ENCODE peak calls at places on chromosomes 7 and 10, in seven cellular contexts. N is tibial nerve, B is bronchial epithelial cell, D is SK-N-SH, X is brain microvascular endothelial cell, V is body of pancreas, G is fibroblast of lung. I is an unnamed sample. For H3K27me3, the result is how much of the 10 kb centered on the place peaks cover.

GRCh38 chr7:85055906-85056305 is 130.9 kb downstream of the SEMA3D start:
- DNase-seq in B (peak), N (no peak), V (no peak), X (no peak), D (no peak), G (no peak), I (no peak)

GRCh38 chr7:70068531-70068930 is 470.3 kb downstream of the AUTS2 start:
- DNase-seq in V (no peak), B (peak), N (no peak), X (no peak), D (no peak), G (no peak), I (no peak)

GRCh38 chr10:95697429-95697828 is 3.7 kb upstream of the TCTN3 start:
- DNase-seq in B (no peak), D (no peak), N (no peak), X (no peak), G (no peak), V (no peak), I (no peak)

GRCh38 chr10:67837519-67838314 is at the start of gene DNAJC12:
- DNase-seq in B (no peak), N (no peak), G (peak), V (no peak), D (peak), X (peak), I (no peak)

GRCh38 chr10:123553810-123554430 is 112.2 kb upstream of the GPR26 start:
- DNase-seq in N (no peak), X (no peak), B (no peak), D (no peak), V (no peak), G (no peak), I (no peak)

GRCh38 chr7:78311176-78311575 is 512.6 kb downstream of the PHTF2 start:
- DNase-seq in N (no peak), V (no peak), B (no peak), X (no peak), D (no peak), G (no peak), I (no peak)

GRCh38 chr10:130443236-130443635 is 307.0 kb downstream of the GLRX3 start:
- DNase-seq in B (no peak), X (no peak), G (no peak), D (no peak), V (no peak), N (no peak), I (no peak)

GRCh38 chr10:76733441-76733840 is 904.2 kb downstream of the KCNMA1 start:
- DNase-seq in B (no peak), D (no peak), X (no peak), V (no peak), N (no peak), G (no peak), I (no peak)

GRCh38 chr10:87771871-87772500 is 46.0 kb downstream of the ATAD1 start:
- DNase-seq in G (peak), B (peak), N (no peak), X (no peak), D (peak), V (no peak), I (no peak)

GRCh38 chr7:39720586-39720985 is 97.2 kb downstream of the RALA start:
- DNase-seq in N (no peak), X (no peak), D (no peak), V (peak), B (peak), G (peak), I (no peak)

GRCh38 chr10:35574924-35575352 is 30.2 kb upstream of the GJD4 start:
- DNase-seq in B (no peak), X (peak), G (peak), V (no peak), D (no peak), N (no peak), I (no peak)

GRCh38 chr10:103139803-103140202 is 53.3 kb downstream of the NT5C2 start:
- DNase-seq in B (no peak), X (no peak), V (no peak), N (no peak), D (no peak), G (no peak), I (no peak)

GRCh38 chr7:17844514-17845196 is 95.6 kb downstream of the SNX13 start:
- DNase-seq in X (no peak), D (no peak), N (no peak), G (no peak), V (no peak), B (no peak), I (no peak)

DNA sequence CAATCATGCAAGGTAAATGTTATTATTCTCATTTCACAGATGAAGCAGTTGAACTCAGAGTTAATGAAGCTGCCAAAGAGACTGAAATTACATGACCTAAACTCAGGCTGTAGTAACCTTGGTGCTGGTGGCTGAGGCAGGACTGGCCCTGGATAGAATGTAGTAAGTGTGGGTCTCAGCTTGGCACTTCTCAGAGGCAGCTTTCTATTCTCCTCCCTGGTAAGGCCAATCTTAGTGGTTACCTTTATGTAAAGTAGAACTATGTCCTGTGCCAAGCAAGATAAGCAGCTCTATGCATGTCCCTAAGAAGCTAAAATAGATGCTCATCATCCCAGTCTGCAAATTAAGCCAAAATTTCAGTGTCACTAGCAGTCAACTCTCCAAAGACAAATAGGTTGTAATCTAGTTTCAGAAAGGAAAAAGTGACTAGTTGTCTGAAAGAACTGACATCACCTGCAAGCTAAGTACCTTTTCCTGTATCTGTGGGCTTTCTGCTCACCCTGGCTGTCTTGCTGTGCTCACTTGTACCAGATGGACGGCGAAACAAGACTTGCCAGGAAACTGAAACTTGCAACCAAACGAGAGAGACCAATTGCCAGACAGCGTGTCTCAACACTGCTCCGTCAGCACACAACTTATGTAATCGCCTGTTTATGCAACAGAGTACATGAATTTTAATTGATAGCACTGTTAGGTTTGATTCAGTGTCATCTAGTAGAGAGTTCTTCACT is 43.7 kb downstream of the CH25H start:
- DNase-seq in V (no peak), N (peak), D (no peak), B (peak), X (no peak), G (no peak), I (peak)
- H3K4me3 ChIP-seq in V (no peak), N (no peak), D (no peak), B (no peak), X (no peak), G (peak), I (no peak)

GRCh38 chr10:79399242-79399831 is 46.1 kb downstream of the ZCCHC24 start:
- DNase-seq in B (peak), N (peak), D (peak), V (peak), G (peak), X (peak), I (no peak)

GRCh38 chr10:79397051-79397450 is 48.4 kb downstream of the ZCCHC24 start:
- DNase-seq in N (no peak), G (no peak), B (no peak), X (no peak), D (no peak), V (no peak), I (no peak)

GRCh38 chr10:79400567-79401004 is 44.8 kb downstream of the ZCCHC24 start:
- DNase-seq in B (peak), X (no peak), N (no peak), V (peak), G (no peak), D (peak), I (no peak)

GRCh38 chr10:79397575-79398303 is 47.7 kb downstream of the ZCCHC24 start:
- DNase-seq in X (no peak), G (peak), N (no peak), D (peak), V (no peak), B (no peak), I (no peak)

DNA sequence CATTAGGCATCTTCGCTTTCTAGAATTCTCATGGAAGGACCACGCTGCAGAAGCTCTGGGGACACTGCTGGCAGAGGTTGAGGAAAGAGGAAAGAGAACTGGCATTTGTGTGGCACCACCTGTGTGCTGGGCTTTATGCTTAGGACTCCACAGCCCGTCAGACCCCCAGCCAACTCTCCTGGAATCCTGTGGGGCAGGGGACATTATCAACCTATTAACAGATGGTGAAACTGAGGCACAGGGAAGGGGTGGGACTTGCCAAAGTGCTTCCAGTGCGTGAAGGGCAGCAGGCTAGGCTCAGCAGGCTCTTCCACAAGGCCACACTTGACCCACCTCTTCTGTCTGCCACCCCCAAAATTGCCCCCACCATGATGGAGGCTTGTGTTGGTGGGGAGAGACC is 46.8 kb downstream of the ZCCHC24 start:
- DNase-seq in D (no peak), N (no peak), G (no peak), V (no peak), X (no peak), B (no peak), I (no peak)
- H3K27me3 ChIP-seq in D (under half), N (under half), G (under half), V (under half), X (under half), B (under half), I (under half)

GRCh38 chr7:142959202-142959601 is 3.0 kb downstream of the KEL start:
- DNase-seq in V (no peak), G (no peak), B (no peak), D (no peak), N (no peak), X (no peak), I (no peak)

GRCh38 chr7:142961595-142961972 is 579 bp downstream of the KEL start:
- DNase-seq in G (no peak), V (no peak), N (no peak), B (no peak), D (no peak), X (no peak), I (no peak)

GRCh38 chr7:142963993-142964392 is 1.8 kb upstream of the KEL start:
- DNase-seq in B (no peak), V (no peak), D (no peak), G (no peak), X (no peak), N (no peak), I (no peak)

GRCh38 chr7:142961973-142962913 is at the start of gene KEL:
- DNase-seq in N (no peak), D (no peak), G (no peak), V (no peak), X (no peak), B (no peak), I (no peak)

DNA sequence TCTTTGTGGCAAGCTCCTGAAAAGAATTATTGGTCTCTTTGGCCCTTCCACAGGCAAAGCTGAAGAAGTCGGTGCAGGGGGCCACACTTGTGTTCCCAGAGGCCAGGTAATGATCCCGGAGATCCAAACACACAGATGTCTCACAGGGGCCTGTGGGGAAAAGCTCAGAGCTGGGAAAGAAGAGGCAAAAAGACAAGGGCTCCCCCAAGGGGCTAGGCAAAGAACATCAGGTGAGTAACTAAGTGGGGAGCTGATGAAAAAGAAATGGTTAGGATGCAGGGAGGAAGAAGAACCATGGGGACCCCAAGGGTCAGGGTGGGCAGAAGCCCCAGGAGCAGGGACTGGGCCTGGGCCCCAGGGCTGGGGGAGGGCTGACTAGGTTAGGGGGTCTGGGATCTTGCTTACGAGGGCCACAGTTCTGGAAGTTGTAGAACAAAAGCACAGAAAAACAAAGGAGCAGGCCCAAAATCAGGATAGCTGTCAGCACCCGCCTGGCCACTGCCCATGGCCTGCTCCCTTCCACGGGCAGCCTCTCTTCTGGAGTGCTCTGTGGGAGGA is 1.1 kb downstream of the KEL start:
- DNase-seq in V (no peak), G (no peak), B (peak), N (no peak), X (no peak), D (no peak), I (no peak)
- TF ChIP-seq CTCF in V (no peak), G (no peak), B (peak), N (no peak), X (no peak), D (no peak), I (peak)

GRCh38 chr7:194257-194995 is 2.1 kb downstream of the FAM20C start:
- DNase-seq in G (peak), D (peak), V (no peak), X (peak), B (no peak), N (no peak), I (no peak)
- H3K4me3 ChIP-seq in G (peak), D (peak), V (no peak), X (peak), B (peak), N (peak), I (peak)

GRCh38 chr10:128542659-128543058 is 416.4 kb upstream of the MKI67 start:
- DNase-seq in B (no peak), V (no peak), D (peak), X (no peak), G (no peak), N (no peak), I (no peak)

GRCh38 chr10:128539784-128540759 is 413.8 kb upstream of the MKI67 start:
- DNase-seq in G (no peak), X (no peak), D (peak), N (no peak), V (no peak), B (no peak), I (no peak)

GRCh38 chr10:128537888-128538287 is 411.7 kb upstream of the MKI67 start:
- DNase-seq in N (no peak), B (no peak), V (no peak), D (no peak), X (no peak), G (no peak), I (no peak)

GRCh38 chr10:128543186-128543585 is 417.0 kb upstream of the MKI67 start:
- DNase-seq in D (no peak), N (no peak), V (no peak), X (no peak), B (no peak), G (no peak), I (no peak)

GRCh38 chr10:128540806-128541739 is 414.9 kb upstream of the MKI67 start:
- DNase-seq in B (no peak), D (peak), V (no peak), G (no peak), X (no peak), N (no peak), I (no peak)
- H3K27me3 ChIP-seq in B (under half), D (under half), V (under half), G (under half), X (under half), N (under half), I (under half)

DNA sequence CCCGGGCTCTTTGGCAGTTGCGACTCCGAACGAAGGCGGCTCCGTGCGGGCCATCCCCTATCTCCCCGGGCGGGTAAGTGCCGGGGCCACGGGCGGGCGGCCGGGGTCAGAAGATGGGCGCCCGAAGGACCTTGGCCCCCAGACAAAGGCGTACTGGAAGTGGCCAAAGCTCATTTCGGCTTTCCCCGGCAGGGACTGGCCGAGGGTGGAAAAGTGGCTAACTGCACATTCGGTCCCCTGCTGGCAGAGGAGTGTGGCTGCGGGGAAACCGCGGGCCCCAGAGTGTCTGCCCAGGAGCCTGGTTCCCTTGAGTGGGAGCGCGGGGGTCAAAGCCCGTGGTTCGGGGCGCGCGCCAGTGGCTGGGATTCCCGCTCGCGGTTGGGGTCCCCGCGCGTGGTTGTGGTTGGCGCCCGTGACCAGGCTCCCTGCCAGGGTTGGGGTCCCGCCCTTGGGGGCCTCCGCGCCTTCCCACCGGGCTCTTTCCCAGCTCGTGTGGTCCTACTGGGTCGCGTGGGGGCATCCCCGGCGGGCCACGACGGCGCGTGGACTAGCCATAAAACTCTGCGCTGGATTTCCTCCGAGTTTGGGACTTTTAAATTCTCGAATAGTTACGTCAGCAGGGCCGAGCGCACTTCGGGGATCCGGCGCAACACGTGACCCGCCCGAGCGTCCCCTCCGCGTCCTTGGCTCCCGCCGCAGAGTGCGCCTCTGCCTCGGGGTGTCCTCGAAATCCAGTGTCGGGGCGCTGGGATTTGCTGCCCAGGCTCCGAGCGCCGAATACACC is 124.4 kb downstream of the TACC2 start:
- DNase-seq in N (peak), G (peak), B (no peak), D (peak), X (peak), V (peak), I (no peak)
- TF ChIP-seq CTCF in N (peak), G (peak), B (peak), D (peak), X (peak), V (peak), I (peak)

GRCh38 chr10:23281044-23281433 is 63.6 kb downstream of the C10orf67 start:
- DNase-seq in G (no peak), N (no peak), B (no peak), V (no peak), D (no peak), X (no peak), I (no peak)
- H3K4me3 ChIP-seq in G (no peak), N (no peak), B (no peak), V (no peak), D (no peak), X (no peak), I (no peak)

DNA sequence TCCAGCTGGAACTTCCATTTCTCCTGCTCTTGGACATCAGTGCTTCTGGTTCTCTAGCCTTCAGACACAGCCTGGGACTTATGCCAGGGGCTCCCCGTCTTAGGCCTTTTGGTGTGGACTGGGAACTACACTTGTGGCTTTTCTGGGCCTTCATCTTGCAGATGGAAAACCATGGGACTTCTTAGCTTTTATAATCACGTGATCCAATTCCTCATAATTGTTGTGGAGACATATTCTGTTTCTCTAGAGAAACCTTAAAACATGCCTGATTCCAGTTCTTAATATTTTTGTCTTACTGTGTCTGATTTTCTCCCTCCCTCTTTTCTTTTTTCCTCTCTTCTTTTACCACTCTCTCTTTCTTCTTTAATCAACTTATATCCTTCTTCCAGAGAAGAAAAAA is 224.2 kb upstream of the FOXP2 start:
- DNase-seq in D (no peak), N (no peak), B (no peak), X (no peak), G (no peak), V (no peak), I (no peak)
- H3K27me3 ChIP-seq in D (under half), N (under half), B (under half), X (under half), G (under half), V (under half), I (under half)

I was measured in esophagus squamous epithelium.